ENCODE peak calls at places on chromosomes 5 and 9, in four cellular contexts. One of them, this sample, is unnamed.

GRCh38 chr9:69466151-69466550 is 141.1 kb downstream of the ENTREP1 start:
- DNase-seq in HL-60: no peak
- DNase-seq in K562: no peak
- DNase-seq in GM12878: no peak
- DNase-seq in this sample: no peak

GRCh38 chr9:131817627-131818026 is 77.8 kb upstream of the RAPGEF1 start:
- DNase-seq in K562: no peak
- DNase-seq in GM12878: no peak
- DNase-seq in HL-60: no peak
- DNase-seq in this sample: no peak

GRCh38 chr5:95846554-95847260 is 24.2 kb upstream of the GLRX start:
- DNase-seq in GM12878: no peak
- DNase-seq in K562: peak
- DNase-seq in HL-60: no peak
- DNase-seq in this sample: no peak

GRCh38 chr9:79224672-79225433 is 346.9 kb upstream of the TLE4 start:
- DNase-seq in K562: no peak
- DNase-seq in HL-60: no peak
- DNase-seq in GM12878: no peak
- DNase-seq in this sample: no peak

GRCh38 chr9:12923472-12924009 is 148.7 kb downstream of the LURAP1L start:
- DNase-seq in K562: no peak
- DNase-seq in HL-60: no peak
- DNase-seq in GM12878: no peak
- DNase-seq in this sample: no peak

GRCh38 chr9:77648458-77649108 is 461 bp upstream of the GNA14 start:
- DNase-seq in HL-60: no peak
- DNase-seq in K562: no peak
- DNase-seq in GM12878: no peak
- DNase-seq in this sample: peak

GRCh38 chr5:178069909-178070308 is 43.4 kb upstream of the N4BP3 start:
- DNase-seq in GM12878: no peak
- DNase-seq in HL-60: peak
- DNase-seq in K562: peak
- DNase-seq in this sample: no peak

GRCh38 chr9:108911820-108912219 is 22.1 kb downstream of the ELP1 start:
- DNase-seq in K562: no peak
- DNase-seq in HL-60: no peak
- DNase-seq in GM12878: no peak
- DNase-seq in this sample: no peak

GRCh38 chr9:23587433-23587832 is 238.6 kb downstream of the ELAVL2 start:
- DNase-seq in GM12878: no peak
- DNase-seq in K562: no peak
- DNase-seq in HL-60: no peak
- DNase-seq in this sample: no peak

GRCh38 chr9:113520109-113520642 is 56.6 kb downstream of the RGS3 start:
- DNase-seq in HL-60: no peak
- DNase-seq in K562: no peak
- DNase-seq in GM12878: peak
- DNase-seq in this sample: no peak

GRCh38 chr5:31783246-31783645 is 144.3 kb downstream of the PDZD2 start:
- DNase-seq in GM12878: no peak
- DNase-seq in HL-60: no peak
- DNase-seq in K562: no peak
- DNase-seq in this sample: no peak
- TF ChIP-seq SPI1 in GM12878: no peak
- TF ChIP-seq SPI1 in HL-60: no peak
- TF ChIP-seq SPI1 in K562: no peak
- TF ChIP-seq SPI1 in this sample: no peak

GRCh38 chr9:134365791-134366222 is 39.6 kb downstream of the RXRA start:
- DNase-seq in GM12878: no peak
- DNase-seq in HL-60: no peak
- DNase-seq in K562: peak
- DNase-seq in this sample: no peak
- TF ChIP-seq SPI1 in GM12878: no peak
- TF ChIP-seq SPI1 in HL-60: no peak
- TF ChIP-seq SPI1 in K562: no peak
- TF ChIP-seq SPI1 in this sample: no peak

GRCh38 chr9:89039664-89040063 is 48.4 kb downstream of the S1PR3 start:
- DNase-seq in GM12878: no peak
- DNase-seq in HL-60: no peak
- DNase-seq in K562: no peak
- DNase-seq in this sample: no peak

GRCh38 chr9:89037891-89038290 is 46.6 kb downstream of the S1PR3 start:
- DNase-seq in K562: no peak
- DNase-seq in GM12878: no peak
- DNase-seq in HL-60: no peak
- DNase-seq in this sample: no peak

GRCh38 chr9:89039092-89039465 is 47.8 kb downstream of the S1PR3 start:
- DNase-seq in HL-60: no peak
- DNase-seq in K562: no peak
- DNase-seq in GM12878: no peak
- DNase-seq in this sample: no peak

GRCh38 chr9:89037325-89037724 is 46.1 kb downstream of the S1PR3 start:
- DNase-seq in GM12878: no peak
- DNase-seq in K562: no peak
- DNase-seq in HL-60: no peak
- DNase-seq in this sample: no peak

DNA sequence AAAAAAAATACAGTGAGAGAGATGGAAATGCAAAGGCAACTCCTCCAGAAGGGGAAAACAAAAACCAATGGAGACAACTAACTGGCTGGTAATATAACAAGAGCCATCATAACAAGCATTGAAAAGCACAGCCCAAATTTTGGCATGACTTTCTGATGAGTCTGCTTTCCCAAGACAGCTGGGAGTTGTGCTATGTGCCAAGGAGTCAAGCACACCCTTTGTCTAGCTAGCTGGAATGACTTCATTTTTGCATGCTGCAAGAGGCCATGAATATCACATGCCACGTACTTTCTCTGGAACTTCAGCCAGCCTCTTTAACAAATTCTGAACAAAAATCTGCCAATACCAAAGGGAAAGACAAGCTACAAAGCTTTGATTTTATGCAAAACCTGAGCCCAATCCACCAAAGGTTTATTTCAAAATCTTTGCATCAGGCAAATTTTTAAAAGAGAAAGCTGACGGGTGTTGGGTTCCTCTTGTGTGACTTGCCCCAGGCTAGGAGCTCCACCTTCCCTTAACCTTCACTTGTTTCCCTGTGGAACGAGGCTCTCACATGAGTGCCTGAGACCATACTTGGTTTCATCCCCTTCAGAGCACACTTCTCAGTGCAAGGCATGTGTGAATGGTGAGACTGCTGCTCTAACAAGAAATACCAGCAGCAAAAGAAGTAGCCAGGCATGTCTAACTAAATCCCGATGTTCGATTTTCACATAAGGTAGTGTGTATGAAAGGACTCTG is 47.3 kb downstream of the S1PR3 start:
- DNase-seq in GM12878: no peak
- DNase-seq in HL-60: no peak
- DNase-seq in K562: no peak
- DNase-seq in this sample: no peak
- TF ChIP-seq SPI1 in GM12878: no peak
- TF ChIP-seq SPI1 in HL-60: no peak
- TF ChIP-seq SPI1 in K562: no peak
- TF ChIP-seq SPI1 in this sample: no peak

DNA sequence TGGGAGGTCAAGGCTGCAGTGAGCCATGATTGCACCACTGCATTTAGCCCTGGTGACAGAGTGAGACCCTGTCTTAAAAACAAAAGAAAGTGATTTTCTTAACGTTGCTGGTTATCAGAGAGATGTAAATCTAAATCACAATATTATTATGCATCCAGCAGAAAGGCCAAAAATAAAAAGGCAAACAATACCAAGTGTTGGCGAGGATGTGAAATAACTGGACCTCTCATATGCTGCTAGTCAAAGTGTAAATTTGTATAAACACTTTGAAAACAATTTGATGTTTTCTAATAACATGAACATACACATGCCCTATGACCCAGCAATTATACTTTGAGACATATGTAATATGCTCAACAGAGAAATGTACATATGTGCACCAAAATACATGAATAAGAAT is 110.7 kb upstream of the CNTLN start:
- DNase-seq in HL-60: no peak
- DNase-seq in GM12878: no peak
- DNase-seq in K562: no peak
- DNase-seq in this sample: no peak
- TF ChIP-seq SPI1 in HL-60: no peak
- TF ChIP-seq SPI1 in GM12878: no peak
- TF ChIP-seq SPI1 in K562: no peak
- TF ChIP-seq SPI1 in this sample: no peak